ENCODE peak calls at places on chromosome 22, in four cellular contexts. One of them, this sample, is unnamed.
A peak's percentile ranks its signal among the peaks of the same experiment; 100 is the strongest.

GRCh38 chr22:32336185-32336603 is 21.5 kb upstream of the RFPL3 start:
- DNase-seq in WTC11: no peak
- DNase-seq in K562: no peak
- DNase-seq in HepG2: no peak
- DNase-seq in this sample: no peak

GRCh38 chr22:37018815-37019308 is 385 bp downstream of the TST start:
- DNase-seq in WTC11: peak; percentile 72
- DNase-seq in K562: no peak
- DNase-seq in HepG2: peak; percentile 40
- DNase-seq in this sample: peak; percentile 53

GRCh38 chr22:46090051-46090591 is 60.2 kb upstream of the PPARA start:
- DNase-seq in WTC11: no peak
- DNase-seq in K562: no peak
- DNase-seq in HepG2: no peak
- DNase-seq in this sample: no peak

GRCh38 chr22:30422481-30423295 is 2.9 kb upstream of the MTFP1 start:
- DNase-seq in WTC11: peak; percentile 46
- DNase-seq in K562: peak; percentile 40
- DNase-seq in HepG2: peak; percentile 81
- DNase-seq in this sample: no peak

GRCh38 chr22:30426395-30427353 is 1.1 kb downstream of the MTFP1 start:
- DNase-seq in WTC11: peak; percentile 88
- DNase-seq in K562: peak; percentile 60
- DNase-seq in HepG2: peak; percentile 70
- DNase-seq in this sample: peak; percentile 86

GRCh38 chr22:32698926-32699619 is 102.4 kb upstream of the TIMP3 start:
- DNase-seq in WTC11: no peak
- DNase-seq in K562: no peak
- DNase-seq in HepG2: no peak
- DNase-seq in this sample: no peak

GRCh38 chr22:35838849-35839646 is 121.4 kb downstream of the APOL5 start:
- DNase-seq in WTC11: peak; percentile 22
- DNase-seq in K562: no peak
- DNase-seq in HepG2: peak; percentile 45
- DNase-seq in this sample: peak; percentile 31

GRCh38 chr22:35488513-35488912 is 52.1 kb upstream of the RASD2 start:
- DNase-seq in WTC11: no peak
- DNase-seq in K562: no peak
- DNase-seq in HepG2: no peak
- DNase-seq in this sample: no peak

GRCh38 chr22:50363411-50364194 is 20.5 kb downstream of the PPP6R2 start:
- DNase-seq in WTC11: no peak
- DNase-seq in K562: no peak
- DNase-seq in HepG2: no peak
- DNase-seq in this sample: no peak

GRCh38 chr22:36737776-36738175 is 34.2 kb upstream of the CACNG2 start:
- DNase-seq in WTC11: no peak
- DNase-seq in K562: no peak
- DNase-seq in HepG2: no peak
- DNase-seq in this sample: no peak

GRCh38 chr22:45335021-45335818 is 25.5 kb downstream of the FAM118A start:
- DNase-seq in WTC11: peak; percentile 61
- DNase-seq in K562: no peak
- DNase-seq in HepG2: no peak
- DNase-seq in this sample: peak; percentile 33

GRCh38 chr22:16601437-16602223 is 9.0 kb upstream of the CCT8L2 start:
- DNase-seq in WTC11: no peak
- DNase-seq in K562: peak; percentile 92
- DNase-seq in HepG2: no peak
- DNase-seq in this sample: no peak

GRCh38 chr22:31630331-31631329 is 31.4 kb downstream of the PISD start:
- DNase-seq in WTC11: peak; percentile 86
- DNase-seq in K562: peak; percentile 90
- DNase-seq in HepG2: peak; percentile 75
- DNase-seq in this sample: peak; percentile 76

GRCh38 chr22:37045958-37046357 is 5.6 kb upstream of the KCTD17 start:
- DNase-seq in WTC11: no peak
- DNase-seq in K562: peak; percentile 37
- DNase-seq in HepG2: no peak
- DNase-seq in this sample: peak; percentile 73

GRCh38 chr22:37533995-37534394 is 14.8 kb upstream of the CARD10 start:
- DNase-seq in WTC11: no peak
- DNase-seq in K562: no peak
- DNase-seq in HepG2: no peak
- DNase-seq in this sample: no peak

GRCh38 chr22:31680764-31681624 is 19.0 kb upstream of the PISD start:
- DNase-seq in WTC11: no peak
- DNase-seq in K562: no peak
- DNase-seq in HepG2: no peak
- DNase-seq in this sample: no peak

GRCh38 chr22:49853981-49854791 is 542 bp downstream of the ZBED4 start:
- DNase-seq in WTC11: no peak
- DNase-seq in K562: peak; percentile 19
- DNase-seq in HepG2: no peak
- DNase-seq in this sample: peak; percentile 37

GRCh38 chr22:37661160-37661924 is 2.8 kb downstream of the PDXP start:
- DNase-seq in WTC11: no peak
- DNase-seq in K562: no peak
- DNase-seq in HepG2: peak; percentile 90
- DNase-seq in this sample: peak; percentile 64

GRCh38 chr22:46515208-46516111 is 22.0 kb downstream of the CELSR1 start:
- DNase-seq in WTC11: no peak
- DNase-seq in K562: no peak
- DNase-seq in HepG2: no peak
- DNase-seq in this sample: no peak

GRCh38 chr22:48630444-48630777 is 1197.3 kb downstream of the BRD1 start:
- DNase-seq in WTC11: no peak
- DNase-seq in K562: no peak
- DNase-seq in HepG2: no peak
- DNase-seq in this sample: no peak

GRCh38 chr22:47225931-47226633 is 463.6 kb downstream of the TBC1D22A start:
- DNase-seq in WTC11: no peak
- DNase-seq in K562: no peak
- DNase-seq in HepG2: no peak
- DNase-seq in this sample: no peak

GRCh38 chr22:20131593-20131855 is at the start of gene ZDHHC8:
- DNase-seq in WTC11: no peak
- DNase-seq in K562: peak; percentile 89
- DNase-seq in HepG2: no peak
- DNase-seq in this sample: peak; percentile 60
- TF ChIP-seq SP1 in WTC11: no peak
- TF ChIP-seq SP1 in K562: no peak
- TF ChIP-seq SP1 in HepG2: no peak
- TF ChIP-seq SP1 in this sample: no peak

GRCh38 chr22:43312608-43313007 is 30.6 kb downstream of the SCUBE1 start:
- DNase-seq in WTC11: no peak
- DNase-seq in K562: no peak
- DNase-seq in HepG2: no peak
- DNase-seq in this sample: no peak

GRCh38 chr22:43308451-43309235 is 34.5 kb downstream of the SCUBE1 start:
- DNase-seq in WTC11: no peak
- DNase-seq in K562: no peak
- DNase-seq in HepG2: no peak
- DNase-seq in this sample: no peak

GRCh38 chr22:43310798-43311197 is 32.4 kb downstream of the SCUBE1 start:
- DNase-seq in WTC11: no peak
- DNase-seq in K562: no peak
- DNase-seq in HepG2: no peak
- DNase-seq in this sample: no peak

GRCh38 chr22:43313497-43314474 is 29.4 kb downstream of the SCUBE1 start:
- DNase-seq in WTC11: no peak
- DNase-seq in K562: no peak
- DNase-seq in HepG2: no peak
- DNase-seq in this sample: peak; percentile 34

DNA sequence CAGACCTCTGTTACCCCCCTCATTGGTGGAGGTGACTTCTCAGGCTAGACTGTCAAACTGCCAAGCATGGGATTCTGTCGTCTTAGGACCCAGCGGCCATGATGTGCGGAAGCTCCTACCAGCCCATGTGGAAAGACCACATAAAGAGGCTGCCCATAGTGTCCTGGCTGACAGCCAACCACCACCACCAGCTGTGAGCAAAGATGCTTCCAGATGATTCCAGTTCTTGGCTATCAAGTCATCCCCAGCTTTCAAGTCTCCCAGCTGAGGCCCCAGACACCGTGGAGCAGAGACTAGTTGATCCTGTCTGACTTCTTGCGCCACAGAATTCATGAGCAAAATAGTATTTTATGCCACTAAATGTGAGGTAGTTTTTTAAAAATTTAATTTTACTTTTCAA is 32.9 kb downstream of the SCUBE1 start:
- DNase-seq in WTC11: no peak
- DNase-seq in K562: peak; percentile 11
- DNase-seq in HepG2: no peak
- DNase-seq in this sample: no peak
- TF ChIP-seq ELF4 in WTC11: no peak
- TF ChIP-seq ELF4 in K562: no peak
- TF ChIP-seq ELF4 in HepG2: no peak
- TF ChIP-seq ELF4 in this sample: no peak

DNA sequence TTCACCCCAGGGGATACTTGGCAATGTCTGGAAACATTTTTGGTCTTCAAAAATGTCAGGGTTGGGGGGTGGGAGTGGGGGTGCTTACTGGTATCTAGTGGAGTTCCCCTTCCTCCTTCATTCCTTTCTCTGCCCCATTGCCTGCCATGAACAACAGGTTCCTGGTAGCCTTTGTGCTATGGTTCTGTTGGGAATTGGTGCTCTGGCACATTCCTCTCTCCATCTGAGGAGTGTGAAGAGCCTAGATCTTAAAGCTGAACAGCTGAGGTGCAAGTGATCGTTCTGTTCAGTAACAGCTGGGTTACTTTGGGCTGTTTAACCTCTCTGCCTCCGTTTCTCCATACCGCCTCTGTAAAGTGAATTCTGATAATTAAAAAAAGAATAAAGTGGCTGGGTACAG is 64.3 kb downstream of the C22orf31 start:
- DNase-seq in WTC11: no peak
- DNase-seq in K562: no peak
- DNase-seq in HepG2: no peak
- DNase-seq in this sample: no peak
- TF ChIP-seq SP1 in WTC11: no peak
- TF ChIP-seq SP1 in K562: no peak
- TF ChIP-seq SP1 in HepG2: no peak
- TF ChIP-seq SP1 in this sample: no peak

GRCh38 chr22:41943661-41944209 is 3.2 kb downstream of the CENPM start:
- DNase-seq in WTC11: no peak
- DNase-seq in K562: no peak
- DNase-seq in HepG2: no peak
- DNase-seq in this sample: no peak

GRCh38 chr22:41939981-41940852 is 6.7 kb downstream of the CENPM start:
- DNase-seq in WTC11: no peak
- DNase-seq in K562: no peak
- DNase-seq in HepG2: no peak
- DNase-seq in this sample: no peak

GRCh38 chr22:41946360-41947180 is at the start of gene CENPM:
- DNase-seq in WTC11: peak; percentile 95
- DNase-seq in K562: peak; percentile 93
- DNase-seq in HepG2: peak; percentile 94
- DNase-seq in this sample: peak; percentile 92

GRCh38 chr22:41936894-41937169 is 10.1 kb downstream of the CENPM start:
- DNase-seq in WTC11: no peak
- DNase-seq in K562: no peak
- DNase-seq in HepG2: no peak
- DNase-seq in this sample: no peak

GRCh38 chr22:41940853-41941765 is 5.8 kb downstream of the CENPM start:
- DNase-seq in WTC11: peak; percentile 91
- DNase-seq in K562: peak; percentile 66
- DNase-seq in HepG2: peak; percentile 66
- DNase-seq in this sample: peak; percentile 76
- TF ChIP-seq ELF4 in WTC11: no peak
- TF ChIP-seq ELF4 in K562: no peak
- TF ChIP-seq ELF4 in HepG2: no peak
- TF ChIP-seq ELF4 in this sample: no peak

GRCh38 chr22:39731481-39731880 is 160.9 kb downstream of the CACNA1I start:
- DNase-seq in WTC11: no peak
- DNase-seq in K562: no peak
- DNase-seq in HepG2: no peak
- DNase-seq in this sample: no peak

GRCh38 chr22:39727541-39727940 is 157.0 kb downstream of the CACNA1I start:
- DNase-seq in WTC11: no peak
- DNase-seq in K562: no peak
- DNase-seq in HepG2: no peak
- DNase-seq in this sample: no peak

GRCh38 chr22:39728236-39728860 is 157.8 kb downstream of the CACNA1I start:
- DNase-seq in WTC11: no peak
- DNase-seq in K562: no peak
- DNase-seq in HepG2: no peak
- DNase-seq in this sample: no peak

GRCh38 chr22:39731881-39732555 is 161.5 kb downstream of the CACNA1I start:
- DNase-seq in WTC11: no peak
- DNase-seq in K562: no peak
- DNase-seq in HepG2: no peak
- DNase-seq in this sample: no peak

GRCh38 chr22:39729141-39729934 is 158.8 kb downstream of the CACNA1I start:
- DNase-seq in WTC11: no peak
- DNase-seq in K562: no peak
- DNase-seq in HepG2: no peak
- DNase-seq in this sample: no peak
- TF ChIP-seq SP1 in WTC11: no peak
- TF ChIP-seq SP1 in K562: no peak
- TF ChIP-seq SP1 in HepG2: no peak
- TF ChIP-seq SP1 in this sample: no peak